ENCODE peak calls at places on chromosomes 11 and 22, in six cellular contexts. R is lower leg skin; V is amniotic stem cell; F is stimulated activated CD8-positive, alpha-beta memory T cell treated with anti-CD3 and anti-CD28 coated beads, Interleukin-12 subunit alpha, Interleukin-12 subunit beta, amount 100 ng/mL, for 1 hour; T is CD4-positive, CD25-positive, alpha-beta regulatory T cell; G is EL. D is an unnamed sample.

GRCh38 chr11:8223513-8223899 is 40.2 kb downstream of the LMO1 start:
- DNase-seq in R (no peak), T (no peak), V (no peak), G (peak; percentile 29), F (no peak), D (no peak)

GRCh38 chr22:28820885-28821284 is 20.5 kb upstream of the XBP1 start:
- DNase-seq in G (no peak), T (no peak), F (no peak), R (no peak), V (no peak), D (no peak)

GRCh38 chr11:40241524-40242037 is 1217.9 kb downstream of the LRRC4C start:
- DNase-seq in R (no peak), F (no peak), V (no peak), T (no peak), G (no peak), D (no peak)

GRCh38 chr11:86571273-86571948 is 101.0 kb downstream of the ME3 start:
- DNase-seq in T (no peak), V (no peak), G (peak; percentile 18), R (no peak), F (no peak), D (no peak)

GRCh38 chr11:47941907-47942558 is 38.3 kb upstream of the PTPRJ start:
- DNase-seq in R (no peak), V (no peak), F (no peak), G (no peak), T (no peak), D (no peak)

GRCh38 chr11:71221851-71222250 is 30.5 kb downstream of the SHANK2 start:
- DNase-seq in F (no peak), R (peak; percentile 48), G (no peak), V (no peak), T (no peak), D (no peak)

GRCh38 chr11:48013269-48013901 is 33.0 kb downstream of the PTPRJ start:
- DNase-seq in G (peak; percentile 74), F (no peak), R (no peak), T (peak; percentile 39), V (no peak), D (peak; percentile 47)

GRCh38 chr11:134939905-134940304 is 527.9 kb upstream of the B3GAT1 start:
- DNase-seq in R (peak; percentile 77), F (no peak), G (no peak), T (no peak), V (no peak), D (no peak)

GRCh38 chr22:21881841-21882753 is 14.7 kb upstream of the MAPK1 start:
- DNase-seq in T (no peak), V (no peak), G (no peak), F (no peak), R (peak; percentile 49), D (no peak)

GRCh38 chr11:1419811-1420210 is 30.1 kb downstream of the BRSK2 start:
- DNase-seq in V (no peak), F (no peak), G (no peak), T (no peak), R (no peak), D (no peak)

GRCh38 chr11:77669848-77670511 is 32.4 kb upstream of the CLNS1A start:
- DNase-seq in V (no peak), R (no peak), G (peak; percentile 18), T (no peak), F (no peak), D (no peak)

GRCh38 chr11:1437500-1437899 is 47.8 kb downstream of the BRSK2 start:
- DNase-seq in V (peak; percentile 9), G (peak; percentile 15), F (no peak), T (no peak), R (no peak), D (no peak)

GRCh38 chr11:129749141-129749540 is 66.5 kb upstream of the TMEM45B start:
- DNase-seq in F (no peak), G (no peak), V (no peak), R (no peak), T (no peak), D (no peak)

GRCh38 chr11:57432714-57433163 is 5.8 kb upstream of the SLC43A3 start:
- DNase-seq in G (peak; percentile 94), F (no peak), R (no peak), V (peak; percentile 27), T (no peak), D (no peak)

GRCh38 chr22:50084085-50084484 is 1.1 kb downstream of the MLC1 start:
- DNase-seq in G (no peak), T (no peak), V (no peak), R (no peak), F (no peak), D (no peak)

GRCh38 chr11:221539-221938 is 14.0 kb downstream of the RIC8A start:
- DNase-seq in R (no peak), T (no peak), F (no peak), G (no peak), V (no peak), D (no peak)

GRCh38 chr11:116100016-116100415 is 595.8 kb upstream of the CADM1 start:
- DNase-seq in V (no peak), R (peak; percentile 62), T (no peak), G (no peak), F (no peak), D (no peak)

GRCh38 chr11:75164318-75164827 is 13.5 kb downstream of the SLCO2B1 start:
- DNase-seq in V (no peak), T (no peak), R (no peak), F (no peak), G (no peak), D (no peak)

D was measured in central memory CD4-positive, alpha-beta T cell.